ENCODE peak calls at places on chromosome 10, in ten cellular contexts. One of them, this sample, is unnamed.

GRCh38 chr10:130141878-130142277 is 5.7 kb downstream of the GLRX3 start:
- DNase-seq in pulmonary artery endothelial cell: no peak
- DNase-seq in BJ: no peak
- DNase-seq in stimulated activated CD4-positive, alpha-beta T cell treated with anti-CD3 and anti-CD28 coated beads, Interleukin-15, amount 100 ng/mL, for 24 hours: peak
- DNase-seq in GM20000: peak
- DNase-seq in left cardiac atrium: no peak
- DNase-seq in cardiac septum: no peak
- DNase-seq in CD4-positive, CD25-positive, alpha-beta regulatory T cell: peak
- DNase-seq in left colon: no peak
- DNase-seq in GM13977: peak
- DNase-seq in this sample: no peak

GRCh38 chr10:929965-930364 is 1.5 kb downstream of the LARP4B start:
- DNase-seq in left cardiac atrium: no peak
- DNase-seq in GM13977: peak
- DNase-seq in pulmonary artery endothelial cell: no peak
- DNase-seq in GM20000: peak
- DNase-seq in BJ: no peak
- DNase-seq in cardiac septum: no peak
- DNase-seq in CD4-positive, CD25-positive, alpha-beta regulatory T cell: no peak
- DNase-seq in stimulated activated CD4-positive, alpha-beta T cell treated with anti-CD3 and anti-CD28 coated beads, Interleukin-15, amount 100 ng/mL, for 24 hours: no peak
- DNase-seq in left colon: no peak
- DNase-seq in this sample: no peak

GRCh38 chr10:310976-311639 is 175.9 kb downstream of the ZMYND11 start:
- DNase-seq in pulmonary artery endothelial cell: no peak
- DNase-seq in left cardiac atrium: no peak
- DNase-seq in GM20000: no peak
- DNase-seq in GM13977: no peak
- DNase-seq in CD4-positive, CD25-positive, alpha-beta regulatory T cell: no peak
- DNase-seq in left colon: no peak
- DNase-seq in cardiac septum: no peak
- DNase-seq in stimulated activated CD4-positive, alpha-beta T cell treated with anti-CD3 and anti-CD28 coated beads, Interleukin-15, amount 100 ng/mL, for 24 hours: no peak
- DNase-seq in BJ: peak
- DNase-seq in this sample: no peak

GRCh38 chr10:91298224-91298862 is 77.9 kb downstream of the PCGF5 start:
- DNase-seq in CD4-positive, CD25-positive, alpha-beta regulatory T cell: peak
- DNase-seq in cardiac septum: peak
- DNase-seq in stimulated activated CD4-positive, alpha-beta T cell treated with anti-CD3 and anti-CD28 coated beads, Interleukin-15, amount 100 ng/mL, for 24 hours: peak
- DNase-seq in left cardiac atrium: peak
- DNase-seq in GM20000: peak
- DNase-seq in GM13977: peak
- DNase-seq in pulmonary artery endothelial cell: peak
- DNase-seq in left colon: peak
- DNase-seq in BJ: no peak
- DNase-seq in this sample: no peak

GRCh38 chr10:49620286-49620810 is 6.5 kb downstream of the CHAT start:
- DNase-seq in GM13977: no peak
- DNase-seq in left cardiac atrium: no peak
- DNase-seq in cardiac septum: peak
- DNase-seq in CD4-positive, CD25-positive, alpha-beta regulatory T cell: no peak
- DNase-seq in GM20000: no peak
- DNase-seq in stimulated activated CD4-positive, alpha-beta T cell treated with anti-CD3 and anti-CD28 coated beads, Interleukin-15, amount 100 ng/mL, for 24 hours: no peak
- DNase-seq in BJ: no peak
- DNase-seq in pulmonary artery endothelial cell: no peak
- DNase-seq in left colon: peak
- DNase-seq in this sample: no peak

GRCh38 chr10:90111671-90112070 is 410.3 kb downstream of the KIF20B start:
- DNase-seq in GM20000: no peak
- DNase-seq in pulmonary artery endothelial cell: no peak
- DNase-seq in stimulated activated CD4-positive, alpha-beta T cell treated with anti-CD3 and anti-CD28 coated beads, Interleukin-15, amount 100 ng/mL, for 24 hours: no peak
- DNase-seq in cardiac septum: no peak
- DNase-seq in left colon: no peak
- DNase-seq in GM13977: no peak
- DNase-seq in left cardiac atrium: no peak
- DNase-seq in CD4-positive, CD25-positive, alpha-beta regulatory T cell: no peak
- DNase-seq in BJ: no peak
- DNase-seq in this sample: no peak

GRCh38 chr10:70260259-70260658 is 23.5 kb downstream of the NPFFR1 start:
- DNase-seq in left cardiac atrium: no peak
- DNase-seq in CD4-positive, CD25-positive, alpha-beta regulatory T cell: no peak
- DNase-seq in BJ: no peak
- DNase-seq in GM13977: no peak
- DNase-seq in cardiac septum: no peak
- DNase-seq in left colon: no peak
- DNase-seq in GM20000: no peak
- DNase-seq in pulmonary artery endothelial cell: no peak
- DNase-seq in stimulated activated CD4-positive, alpha-beta T cell treated with anti-CD3 and anti-CD28 coated beads, Interleukin-15, amount 100 ng/mL, for 24 hours: no peak
- DNase-seq in this sample: no peak

GRCh38 chr10:10551595-10551994 is 466.1 kb upstream of the CELF2 start:
- DNase-seq in left cardiac atrium: no peak
- DNase-seq in left colon: no peak
- DNase-seq in cardiac septum: no peak
- DNase-seq in stimulated activated CD4-positive, alpha-beta T cell treated with anti-CD3 and anti-CD28 coated beads, Interleukin-15, amount 100 ng/mL, for 24 hours: no peak
- DNase-seq in GM13977: no peak
- DNase-seq in BJ: no peak
- DNase-seq in CD4-positive, CD25-positive, alpha-beta regulatory T cell: no peak
- DNase-seq in GM20000: no peak
- DNase-seq in pulmonary artery endothelial cell: no peak
- DNase-seq in this sample: no peak

GRCh38 chr10:128804411-128804810 is 662.6 kb upstream of the MGMT start:
- DNase-seq in BJ: no peak
- DNase-seq in GM20000: no peak
- DNase-seq in left colon: no peak
- DNase-seq in stimulated activated CD4-positive, alpha-beta T cell treated with anti-CD3 and anti-CD28 coated beads, Interleukin-15, amount 100 ng/mL, for 24 hours: no peak
- DNase-seq in GM13977: no peak
- DNase-seq in left cardiac atrium: no peak
- DNase-seq in CD4-positive, CD25-positive, alpha-beta regulatory T cell: no peak
- DNase-seq in cardiac septum: no peak
- DNase-seq in pulmonary artery endothelial cell: no peak
- DNase-seq in this sample: no peak

GRCh38 chr10:50291261-50291850 is 40.0 kb upstream of the ASAH2 start:
- DNase-seq in left colon: no peak
- DNase-seq in GM20000: no peak
- DNase-seq in cardiac septum: no peak
- DNase-seq in left cardiac atrium: no peak
- DNase-seq in BJ: no peak
- DNase-seq in pulmonary artery endothelial cell: no peak
- DNase-seq in GM13977: peak
- DNase-seq in stimulated activated CD4-positive, alpha-beta T cell treated with anti-CD3 and anti-CD28 coated beads, Interleukin-15, amount 100 ng/mL, for 24 hours: no peak
- DNase-seq in CD4-positive, CD25-positive, alpha-beta regulatory T cell: peak
- DNase-seq in this sample: no peak

GRCh38 chr10:69327463-69328345 is 49.4 kb downstream of the HK1 start:
- DNase-seq in left cardiac atrium: peak
- DNase-seq in stimulated activated CD4-positive, alpha-beta T cell treated with anti-CD3 and anti-CD28 coated beads, Interleukin-15, amount 100 ng/mL, for 24 hours: peak
- DNase-seq in pulmonary artery endothelial cell: no peak
- DNase-seq in left colon: peak
- DNase-seq in CD4-positive, CD25-positive, alpha-beta regulatory T cell: peak
- DNase-seq in GM13977: peak
- DNase-seq in GM20000: peak
- DNase-seq in BJ: no peak
- DNase-seq in cardiac septum: peak
- DNase-seq in this sample: no peak

GRCh38 chr10:131205556-131205955 is 106.0 kb downstream of the TCERG1L start:
- DNase-seq in pulmonary artery endothelial cell: no peak
- DNase-seq in left colon: no peak
- DNase-seq in left cardiac atrium: peak
- DNase-seq in BJ: no peak
- DNase-seq in CD4-positive, CD25-positive, alpha-beta regulatory T cell: no peak
- DNase-seq in GM20000: no peak
- DNase-seq in stimulated activated CD4-positive, alpha-beta T cell treated with anti-CD3 and anti-CD28 coated beads, Interleukin-15, amount 100 ng/mL, for 24 hours: no peak
- DNase-seq in cardiac septum: peak
- DNase-seq in GM13977: no peak
- DNase-seq in this sample: no peak

GRCh38 chr10:73647211-73647874 is 6.1 kb upstream of the MYOZ1 start:
- DNase-seq in CD4-positive, CD25-positive, alpha-beta regulatory T cell: no peak
- DNase-seq in cardiac septum: no peak
- DNase-seq in BJ: no peak
- DNase-seq in GM13977: peak
- DNase-seq in stimulated activated CD4-positive, alpha-beta T cell treated with anti-CD3 and anti-CD28 coated beads, Interleukin-15, amount 100 ng/mL, for 24 hours: peak
- DNase-seq in left cardiac atrium: peak
- DNase-seq in left colon: peak
- DNase-seq in pulmonary artery endothelial cell: no peak
- DNase-seq in GM20000: peak
- DNase-seq in this sample: no peak

GRCh38 chr10:71769279-71769823 is 4.0 kb downstream of the VSIR start:
- DNase-seq in cardiac septum: no peak
- DNase-seq in BJ: no peak
- DNase-seq in CD4-positive, CD25-positive, alpha-beta regulatory T cell: no peak
- DNase-seq in left cardiac atrium: no peak
- DNase-seq in GM20000: peak
- DNase-seq in left colon: no peak
- DNase-seq in stimulated activated CD4-positive, alpha-beta T cell treated with anti-CD3 and anti-CD28 coated beads, Interleukin-15, amount 100 ng/mL, for 24 hours: no peak
- DNase-seq in GM13977: no peak
- DNase-seq in pulmonary artery endothelial cell: no peak
- DNase-seq in this sample: no peak

This sample was measured in AG09309.